ENCODE peak calls at places on chromosome 5, in nine cellular contexts. M is CD4-positive, alpha-beta memory T cell; N is MM.1S; A is mesenchymal stem cell; B is GM23248; X is mesendoderm; G is psoas muscle; T is Karpas-422; E is CD8-positive, alpha-beta T cell. P is an unnamed sample.
A peak's percentile ranks its signal among the peaks of the same experiment; 100 is the strongest.

GRCh38 chr5:125655156-125655555 is 768.1 kb upstream of the GRAMD2B start:
- DNase-seq in M (no peak), N (no peak), A (no peak), B (no peak), X (peak; percentile 42), G (no peak), T (no peak), E (no peak), P (no peak)

GRCh38 chr5:112691758-112692157 is 45.9 kb upstream of the APC start:
- DNase-seq in M (peak; percentile 9), N (peak; percentile 70), A (peak; percentile 33), B (no peak), X (peak; percentile 71), G (no peak), T (peak; percentile 85), E (no peak), P (peak; percentile 68)

GRCh38 chr5:106397700-106398099 is 1273.0 kb downstream of the EFNA5 start:
- DNase-seq in M (no peak), N (no peak), A (peak; percentile 78), B (peak; percentile 88), X (peak; percentile 48), G (no peak), T (no peak), E (no peak), P (no peak)

GRCh38 chr5:2184024-2184362 is 301.3 kb upstream of the IRX4 start:
- DNase-seq in M (no peak), N (no peak), A (no peak), B (no peak), X (no peak), G (no peak), T (no peak), E (no peak), P (no peak)

GRCh38 chr5:39080597-39081204 is 6.5 kb upstream of the RICTOR start:
- DNase-seq in M (peak; percentile 31), N (peak; percentile 61), A (peak; percentile 74), B (peak; percentile 85), X (peak; percentile 75), G (no peak), T (peak; percentile 76), E (peak; percentile 27), P (peak; percentile 68)

GRCh38 chr5:109656829-109657228 is 32.9 kb upstream of the MAN2A1 start:
- DNase-seq in M (peak; percentile 60), N (peak; percentile 60), A (peak; percentile 82), B (peak; percentile 97), X (no peak), G (no peak), T (no peak), E (peak; percentile 27), P (peak; percentile 1)

GRCh38 chr5:91109634-91110033 is 273.5 kb downstream of the ARRDC3 start:
- DNase-seq in M (no peak), N (no peak), A (no peak), B (peak; percentile 25), X (no peak), G (no peak), T (no peak), E (no peak), P (no peak)

GRCh38 chr5:91384671-91385430 is 1.7 kb upstream of the ARRDC3 start:
- DNase-seq in M (peak; percentile 83), N (peak; percentile 94), A (peak; percentile 90), B (peak; percentile 86), X (peak; percentile 93), G (no peak), T (peak; percentile 94), E (no peak), P (peak; percentile 48)

GRCh38 chr5:89053547-89053946 is 170.6 kb upstream of the MEF2C start:
- DNase-seq in M (no peak), N (no peak), A (no peak), B (no peak), X (no peak), G (no peak), T (no peak), E (no peak), P (no peak)

GRCh38 chr5:73303139-73304079 is 130.4 kb downstream of the TMEM174 start:
- DNase-seq in M (no peak), N (no peak), A (no peak), B (no peak), X (peak; percentile 80), G (no peak), T (no peak), E (no peak), P (no peak)

GRCh38 chr5:115366223-115366622 is 69.8 kb upstream of the CCDC112 start:
- DNase-seq in M (no peak), N (no peak), A (peak; percentile 93), B (peak; percentile 93), X (peak; percentile 96), G (peak; percentile 59), T (no peak), E (no peak), P (no peak)

GRCh38 chr5:35436441-35437057 is 181.1 kb upstream of the SPEF2 start:
- DNase-seq in M (no peak), N (peak; percentile 46), A (peak; percentile 14), B (peak; percentile 64), X (peak; percentile 44), G (no peak), T (peak; percentile 76), E (no peak), P (peak; percentile 20)

GRCh38 chr5:67182406-67182805 is 14.2 kb downstream of the CD180 start:
- DNase-seq in M (no peak), N (no peak), A (peak; percentile 76), B (peak; percentile 89), X (peak; percentile 74), G (peak; percentile 79), T (no peak), E (no peak), P (no peak)

GRCh38 chr5:849651-850301 is 1.0 kb downstream of the ZDHHC11 start:
- DNase-seq in M (peak; percentile 46), N (no peak), A (peak; percentile 78), B (peak; percentile 37), X (peak; percentile 64), G (peak; percentile 45), T (no peak), E (no peak), P (no peak)

GRCh38 chr5:109076741-109077140 is 329.0 kb downstream of the FER start:
- DNase-seq in M (no peak), N (no peak), A (no peak), B (no peak), X (no peak), G (no peak), T (no peak), E (no peak), P (no peak)

GRCh38 chr5:159440948-159441347 is 110.7 kb upstream of the IL12B start:
- DNase-seq in M (no peak), N (no peak), A (no peak), B (no peak), X (no peak), G (no peak), T (no peak), E (no peak), P (no peak)

GRCh38 chr5:102753889-102754498 is 1.1 kb upstream of the PAM start:
- DNase-seq in M (peak; percentile 11), N (no peak), A (no peak), B (no peak), X (no peak), G (peak; percentile 48), T (no peak), E (no peak), P (no peak)

GRCh38 chr5:14491505-14491904 is 90.1 kb upstream of the OTULINL start:
- DNase-seq in M (no peak), N (no peak), A (peak; percentile 58), B (peak; percentile 82), X (no peak), G (peak; percentile 64), T (no peak), E (no peak), P (no peak)

DNA sequence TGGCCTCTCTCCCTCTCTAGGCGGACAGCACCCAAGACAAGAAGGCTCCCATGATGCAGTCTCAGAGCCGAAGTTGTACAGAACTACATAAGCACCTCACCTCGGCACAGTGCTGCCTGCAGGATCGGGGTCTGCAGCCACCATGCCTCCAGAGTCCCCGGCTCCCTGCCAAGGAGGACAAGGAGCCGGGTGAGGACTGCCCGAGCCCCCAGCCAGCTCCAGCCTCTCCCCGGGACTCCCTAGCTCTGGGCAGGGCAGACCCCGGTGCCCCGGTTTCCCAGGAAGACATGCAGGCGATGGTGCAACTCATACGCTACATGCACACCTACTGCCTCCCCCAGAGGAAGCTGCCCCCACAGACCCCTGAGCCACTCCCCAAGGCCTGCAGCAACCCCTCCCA is 102.5 kb downstream of the PPARGC1B start:
- DNase-seq in M (no peak), N (no peak), A (no peak), B (no peak), X (no peak), G (no peak), T (no peak), E (no peak), P (no peak)
- H3K36me3 ChIP-seq in M (no peaks in the 10 kb centered on the region), N (no peaks in the 10 kb centered on the region), A (no peaks in the 10 kb centered on the region), B (no peaks in the 10 kb centered on the region), X (no peaks in the 10 kb centered on the region), G (peaks cover 65% of the 10 kb centered on the region), T (peaks cover 15% of the 10 kb centered on the region), E (peaks cover 11% of the 10 kb centered on the region), P (no peaks in the 10 kb centered on the region)

DNA sequence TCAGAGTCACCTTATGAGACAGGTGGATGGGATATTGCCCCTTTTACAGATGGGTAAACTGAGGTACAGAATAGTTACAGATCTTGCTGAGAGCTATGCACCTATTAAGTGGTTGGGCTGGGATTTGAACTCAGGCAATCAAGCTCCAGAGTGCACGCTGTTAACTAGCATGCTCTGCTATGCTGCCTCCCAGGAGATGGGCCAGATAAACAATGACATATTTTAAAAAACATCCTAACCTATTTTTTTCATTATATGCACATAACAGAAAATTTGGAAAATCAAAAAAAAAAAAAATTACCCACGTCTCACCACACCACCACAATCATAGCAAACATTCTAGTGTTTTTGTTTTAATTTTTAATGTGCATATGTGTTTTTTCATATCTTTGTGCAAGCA is 123.4 kb upstream of the STC2 start:
- DNase-seq in M (no peak), N (no peak), A (peak; percentile 34), B (peak; percentile 34), X (no peak), G (no peak), T (no peak), E (no peak), P (no peak)
- H3K4me1 ChIP-seq in M (no peaks in the 10 kb centered on the region), N (no peaks in the 10 kb centered on the region), A (peaks cover 4% of the 10 kb centered on the region), B (peaks cover 61% of the 10 kb centered on the region), X (no peaks in the 10 kb centered on the region), G (peaks cover 50% of the 10 kb centered on the region), T (no peaks in the 10 kb centered on the region), E (no peaks in the 10 kb centered on the region), P (no peaks in the 10 kb centered on the region)

GRCh38 chr5:12125895-12126294 is 221.6 kb upstream of the CTNND2 start:
- DNase-seq in M (no peak), N (no peak), A (no peak), B (no peak), X (no peak), G (no peak), T (no peak), E (no peak), P (no peak)
- H3K36me3 ChIP-seq in M (no peaks in the 10 kb centered on the region), N (no peaks in the 10 kb centered on the region), A (no peaks in the 10 kb centered on the region), B (no peaks in the 10 kb centered on the region), X (no peaks in the 10 kb centered on the region), G (no peaks in the 10 kb centered on the region), T (no peaks in the 10 kb centered on the region), E (no peaks in the 10 kb centered on the region), P (no peaks in the 10 kb centered on the region)

DNA sequence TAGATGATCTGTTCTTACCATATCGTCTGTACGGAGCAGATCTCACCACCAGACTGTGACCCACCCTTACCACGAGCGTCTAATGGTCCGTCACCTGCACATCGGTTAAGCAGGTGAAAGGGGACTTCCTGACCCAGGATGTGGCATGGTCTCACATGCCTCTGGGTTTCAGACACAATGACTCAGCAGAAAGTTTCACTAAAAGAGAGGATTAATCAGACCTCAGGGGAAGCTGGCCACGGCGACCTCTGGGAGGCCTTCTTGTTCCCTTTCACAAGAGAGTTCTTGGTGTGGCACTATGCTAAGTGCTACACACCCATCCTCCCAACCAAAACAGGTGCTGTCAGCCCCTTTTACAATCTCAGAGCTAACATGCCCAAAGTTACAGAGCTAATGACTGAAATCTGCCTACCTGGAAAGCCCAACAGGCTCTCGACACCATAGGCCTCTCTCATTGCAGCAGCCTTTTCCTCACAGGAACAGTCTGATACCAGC is 41.6 kb downstream of the ADAMTS12 start:
- DNase-seq in M (peak; percentile 45), N (peak; percentile 96), A (peak; percentile 83), B (peak; percentile 64), X (peak; percentile 80), G (no peak), T (no peak), E (peak; percentile 42), P (no peak)
- H3K4me1 ChIP-seq in M (peaks cover 10% of the 10 kb centered on the region), N (peaks cover 15% of the 10 kb centered on the region), A (peaks cover 18% of the 10 kb centered on the region), B (peaks cover 45% of the 10 kb centered on the region), X (peaks cover 12% of the 10 kb centered on the region), G (no peaks in the 10 kb centered on the region), T (no peaks in the 10 kb centered on the region), E (peaks cover 10% of the 10 kb centered on the region), P (peaks cover 8% of the 10 kb centered on the region)

P was measured in CD4-positive, CD25-positive, alpha-beta regulatory T cell.